ENCODE peak calls at places on chromosomes 7 and 10, in seven cellular contexts. One of them, this sample, is unnamed.

GRCh38 chr10:6494934-6495592 is 85.0 kb downstream of the PRKCQ start:
- DNase-seq in HCT116: no peak
- DNase-seq in HepG2: no peak
- DNase-seq in H1: no peak
- DNase-seq in SK-N-SH: no peak
- DNase-seq in K562: no peak
- DNase-seq in GM12878: no peak
- DNase-seq in this sample: no peak

GRCh38 chr10:15585303-15585715 is 134.4 kb downstream of the ITGA8 start:
- DNase-seq in HCT116: peak
- DNase-seq in HepG2: peak
- DNase-seq in H1: peak
- DNase-seq in SK-N-SH: peak
- DNase-seq in K562: peak
- DNase-seq in GM12878: no peak
- DNase-seq in this sample: peak

GRCh38 chr10:5708356-5708755 is 23.7 kb downstream of the TASOR2 start:
- DNase-seq in HCT116: no peak
- DNase-seq in HepG2: no peak
- DNase-seq in H1: no peak
- DNase-seq in SK-N-SH: no peak
- DNase-seq in K562: no peak
- DNase-seq in GM12878: no peak
- DNase-seq in this sample: no peak

GRCh38 chr7:157955383-157955999 is 618.7 kb downstream of the DNAJB6 start:
- DNase-seq in HCT116: no peak
- DNase-seq in HepG2: no peak
- DNase-seq in H1: no peak
- DNase-seq in SK-N-SH: no peak
- DNase-seq in K562: no peak
- DNase-seq in GM12878: no peak
- DNase-seq in this sample: no peak

GRCh38 chr10:24722676-24723385 is 856 bp downstream of the ARHGAP21 start:
- DNase-seq in HCT116: no peak
- DNase-seq in HepG2: peak
- DNase-seq in H1: no peak
- DNase-seq in SK-N-SH: peak
- DNase-seq in K562: peak
- DNase-seq in GM12878: no peak
- DNase-seq in this sample: peak

GRCh38 chr7:99822731-99823718 is 4.8 kb upstream of the CYP3A43 start:
- DNase-seq in HCT116: no peak
- DNase-seq in HepG2: no peak
- DNase-seq in H1: no peak
- DNase-seq in SK-N-SH: no peak
- DNase-seq in K562: no peak
- DNase-seq in GM12878: no peak
- DNase-seq in this sample: no peak

GRCh38 chr7:10913457-10913856 is 60.2 kb upstream of the PHF14 start:
- DNase-seq in HCT116: no peak
- DNase-seq in HepG2: no peak
- DNase-seq in H1: no peak
- DNase-seq in SK-N-SH: no peak
- DNase-seq in K562: no peak
- DNase-seq in GM12878: no peak
- DNase-seq in this sample: no peak

GRCh38 chr10:62249974-62250373 is 18.7 kb downstream of the RTKN2 start:
- DNase-seq in HCT116: no peak
- DNase-seq in HepG2: no peak
- DNase-seq in H1: no peak
- DNase-seq in SK-N-SH: no peak
- DNase-seq in K562: no peak
- DNase-seq in GM12878: no peak
- DNase-seq in this sample: no peak

GRCh38 chr10:61000769-61001730 is 57.1 kb upstream of the RHOBTB1 start:
- DNase-seq in HCT116: no peak
- DNase-seq in HepG2: peak
- DNase-seq in H1: no peak
- DNase-seq in SK-N-SH: peak
- DNase-seq in K562: peak
- DNase-seq in GM12878: no peak
- DNase-seq in this sample: peak

GRCh38 chr7:76316984-76317781 is 14.7 kb downstream of the HSPB1 start:
- DNase-seq in HCT116: no peak
- DNase-seq in HepG2: no peak
- DNase-seq in H1: no peak
- DNase-seq in SK-N-SH: no peak
- DNase-seq in K562: no peak
- DNase-seq in GM12878: no peak
- DNase-seq in this sample: no peak

GRCh38 chr7:100673942-100674431 is 447 bp downstream of the GNB2 start:
- DNase-seq in HCT116: no peak
- DNase-seq in HepG2: no peak
- DNase-seq in H1: no peak
- DNase-seq in SK-N-SH: peak
- DNase-seq in K562: peak
- DNase-seq in GM12878: no peak
- DNase-seq in this sample: no peak

GRCh38 chr7:147523056-147523455 is 1067.5 kb upstream of the C7orf33 start:
- DNase-seq in HCT116: no peak
- DNase-seq in HepG2: no peak
- DNase-seq in H1: no peak
- DNase-seq in SK-N-SH: peak
- DNase-seq in K562: no peak
- DNase-seq in GM12878: no peak
- DNase-seq in this sample: no peak

GRCh38 chr10:102118867-102119266 is 1.3 kb downstream of the LDB1 start:
- DNase-seq in HCT116: no peak
- DNase-seq in HepG2: no peak
- DNase-seq in H1: no peak
- DNase-seq in SK-N-SH: no peak
- DNase-seq in K562: no peak
- DNase-seq in GM12878: no peak
- DNase-seq in this sample: peak

GRCh38 chr7:94655884-94656657 is at the start of gene SGCE:
- DNase-seq in HCT116: peak
- DNase-seq in HepG2: peak
- DNase-seq in H1: peak
- DNase-seq in SK-N-SH: peak
- DNase-seq in K562: peak
- DNase-seq in GM12878: peak
- DNase-seq in this sample: no peak

GRCh38 chr10:119858063-119858462 is 14.6 kb downstream of the MCMBP start:
- DNase-seq in HCT116: no peak
- DNase-seq in HepG2: no peak
- DNase-seq in H1: no peak
- DNase-seq in SK-N-SH: no peak
- DNase-seq in K562: no peak
- DNase-seq in GM12878: no peak
- DNase-seq in this sample: no peak

GRCh38 chr10:34674169-34674568 is 140.9 kb downstream of the PARD3 start:
- DNase-seq in HCT116: no peak
- DNase-seq in HepG2: no peak
- DNase-seq in H1: no peak
- DNase-seq in SK-N-SH: no peak
- DNase-seq in K562: no peak
- DNase-seq in GM12878: no peak
- DNase-seq in this sample: no peak

GRCh38 chr7:110522751-110523200 is 568.2 kb upstream of the LRRN3 start:
- DNase-seq in HCT116: no peak
- DNase-seq in HepG2: peak
- DNase-seq in H1: no peak
- DNase-seq in SK-N-SH: peak
- DNase-seq in K562: no peak
- DNase-seq in GM12878: no peak
- DNase-seq in this sample: peak

GRCh38 chr7:97179454-97180104 is 62.1 kb downstream of the SDHAF3 start:
- DNase-seq in HCT116: peak
- DNase-seq in HepG2: peak
- DNase-seq in H1: peak
- DNase-seq in SK-N-SH: peak
- DNase-seq in K562: peak
- DNase-seq in GM12878: peak
- DNase-seq in this sample: peak

GRCh38 chr10:28801247-28801646 is 123.9 kb downstream of the BAMBI start:
- DNase-seq in HCT116: no peak
- DNase-seq in HepG2: no peak
- DNase-seq in H1: no peak
- DNase-seq in SK-N-SH: no peak
- DNase-seq in K562: no peak
- DNase-seq in GM12878: no peak
- DNase-seq in this sample: no peak

GRCh38 chr7:138025215-138026186 is 23.6 kb upstream of the CREB3L2 start:
- DNase-seq in HCT116: no peak
- DNase-seq in HepG2: no peak
- DNase-seq in H1: no peak
- DNase-seq in SK-N-SH: no peak
- DNase-seq in K562: no peak
- DNase-seq in GM12878: no peak
- DNase-seq in this sample: peak

GRCh38 chr10:76433161-76434005 is 1002.0 kb downstream of the LRMDA start:
- DNase-seq in HCT116: no peak
- DNase-seq in HepG2: peak
- DNase-seq in H1: no peak
- DNase-seq in SK-N-SH: peak
- DNase-seq in K562: no peak
- DNase-seq in GM12878: no peak
- DNase-seq in this sample: peak

GRCh38 chr10:69211524-69211923 is 8.6 kb upstream of the HKDC1 start:
- DNase-seq in HCT116: no peak
- DNase-seq in HepG2: no peak
- DNase-seq in H1: no peak
- DNase-seq in SK-N-SH: no peak
- DNase-seq in K562: no peak
- DNase-seq in GM12878: no peak
- DNase-seq in this sample: no peak

GRCh38 chr7:100598425-100598824 is 3.7 kb upstream of the PCOLCE start:
- DNase-seq in HCT116: no peak
- DNase-seq in HepG2: no peak
- DNase-seq in H1: no peak
- DNase-seq in SK-N-SH: no peak
- DNase-seq in K562: no peak
- DNase-seq in GM12878: no peak
- DNase-seq in this sample: no peak

GRCh38 chr7:80150621-80151273 is 16.1 kb downstream of the GNAI1 start:
- DNase-seq in HCT116: no peak
- DNase-seq in HepG2: no peak
- DNase-seq in H1: no peak
- DNase-seq in SK-N-SH: no peak
- DNase-seq in K562: no peak
- DNase-seq in GM12878: no peak
- DNase-seq in this sample: no peak

GRCh38 chr10:69769395-69769989 is 32.2 kb upstream of the COL13A1 start:
- DNase-seq in HCT116: peak
- DNase-seq in HepG2: no peak
- DNase-seq in H1: peak
- DNase-seq in SK-N-SH: no peak
- DNase-seq in K562: no peak
- DNase-seq in GM12878: no peak
- DNase-seq in this sample: peak

GRCh38 chr10:121774404-121774803 is 153.4 kb downstream of the ATE1 start:
- DNase-seq in HCT116: no peak
- DNase-seq in HepG2: peak
- DNase-seq in H1: no peak
- DNase-seq in SK-N-SH: no peak
- DNase-seq in K562: no peak
- DNase-seq in GM12878: no peak
- DNase-seq in this sample: no peak

GRCh38 chr7:120819861-120820260 is 38.1 kb downstream of the TSPAN12 start:
- DNase-seq in HCT116: no peak
- DNase-seq in HepG2: no peak
- DNase-seq in H1: no peak
- DNase-seq in SK-N-SH: no peak
- DNase-seq in K562: no peak
- DNase-seq in GM12878: no peak
- DNase-seq in this sample: peak

GRCh38 chr10:11179231-11180105 is 161.8 kb downstream of the CELF2 start:
- DNase-seq in HCT116: no peak
- DNase-seq in HepG2: no peak
- DNase-seq in H1: no peak
- DNase-seq in SK-N-SH: no peak
- DNase-seq in K562: no peak
- DNase-seq in GM12878: no peak
- DNase-seq in this sample: no peak
- TF ChIP-seq JUND in HCT116: no peak
- TF ChIP-seq JUND in HepG2: no peak
- TF ChIP-seq JUND in H1: no peak
- TF ChIP-seq JUND in SK-N-SH: no peak
- TF ChIP-seq JUND in K562: no peak
- TF ChIP-seq JUND in GM12878: no peak
- TF ChIP-seq JUND in this sample: no peak

GRCh38 chr7:44103941-44104879 is at the start of gene AEBP1:
- DNase-seq in HCT116: no peak
- DNase-seq in HepG2: no peak
- DNase-seq in H1: no peak
- DNase-seq in SK-N-SH: peak
- DNase-seq in K562: no peak
- DNase-seq in GM12878: no peak
- DNase-seq in this sample: no peak
- TF ChIP-seq JUND in HCT116: no peak
- TF ChIP-seq JUND in HepG2: no peak
- TF ChIP-seq JUND in H1: no peak
- TF ChIP-seq JUND in SK-N-SH: no peak
- TF ChIP-seq JUND in K562: no peak
- TF ChIP-seq JUND in GM12878: no peak
- TF ChIP-seq JUND in this sample: no peak

DNA sequence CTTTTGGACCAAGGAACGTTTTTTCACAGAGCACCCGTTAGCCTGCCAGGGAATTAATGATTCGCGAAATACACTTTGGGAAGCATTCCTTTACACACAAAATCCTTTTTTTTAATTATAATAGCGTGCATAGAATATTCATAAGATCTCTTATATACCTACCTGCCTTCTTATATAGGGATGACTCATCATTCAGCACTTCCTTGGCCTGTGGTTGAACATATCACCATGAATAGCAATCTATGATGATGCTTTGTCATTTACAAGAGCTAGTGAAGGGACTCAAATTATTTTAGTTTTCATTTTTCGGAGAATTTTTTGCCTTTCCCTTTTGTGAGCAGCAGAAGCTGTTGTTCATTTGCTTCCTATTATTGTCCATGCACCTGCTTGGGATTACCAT is 97.0 kb downstream of the CDH23 start:
- DNase-seq in HCT116: no peak
- DNase-seq in HepG2: no peak
- DNase-seq in H1: no peak
- DNase-seq in SK-N-SH: no peak
- DNase-seq in K562: no peak
- DNase-seq in GM12878: no peak
- DNase-seq in this sample: no peak
- TF ChIP-seq JUND in HCT116: no peak
- TF ChIP-seq JUND in HepG2: no peak
- TF ChIP-seq JUND in H1: no peak
- TF ChIP-seq JUND in SK-N-SH: no peak
- TF ChIP-seq JUND in K562: peak
- TF ChIP-seq JUND in GM12878: no peak
- TF ChIP-seq JUND in this sample: no peak

DNA sequence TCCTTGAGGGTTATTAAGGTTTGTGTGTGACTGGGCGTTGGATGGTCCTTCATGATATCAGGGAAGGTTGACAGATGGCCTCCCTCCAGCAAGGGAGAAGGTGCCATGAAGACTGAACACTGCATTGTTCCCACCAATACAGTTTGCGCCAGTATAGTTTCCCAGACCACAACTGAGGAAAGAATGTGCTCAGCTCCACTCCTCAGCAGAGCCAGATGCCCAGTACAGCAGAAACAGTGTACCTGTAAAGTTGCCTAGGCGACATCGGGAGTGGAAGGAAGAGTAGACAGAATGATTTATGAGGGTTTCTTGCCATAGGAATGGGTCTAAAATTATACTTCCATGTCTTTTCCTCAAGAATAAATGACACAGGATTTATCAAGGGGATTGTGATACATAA is 137.5 kb downstream of the ST7 start:
- DNase-seq in HCT116: no peak
- DNase-seq in HepG2: no peak
- DNase-seq in H1: no peak
- DNase-seq in SK-N-SH: no peak
- DNase-seq in K562: no peak
- DNase-seq in GM12878: no peak
- DNase-seq in this sample: no peak
- TF ChIP-seq JUND in HCT116: no peak
- TF ChIP-seq JUND in HepG2: no peak
- TF ChIP-seq JUND in H1: no peak
- TF ChIP-seq JUND in SK-N-SH: no peak
- TF ChIP-seq JUND in K562: no peak
- TF ChIP-seq JUND in GM12878: no peak
- TF ChIP-seq JUND in this sample: no peak